ENCODE peak calls at places on chromosome 22, in five cellular contexts. J is PC-3, T is bronchial epithelial cell, D is mucosa of descending colon, L is GM13977. W is an unnamed sample.

GRCh38 chr22:29202231-29203192 is 3.2 kb upstream of the EMID1 start:
- DNase-seq in D (peak), T (peak), J (peak), L (peak), W (peak)

GRCh38 chr22:17919276-17920144 is 104.9 kb downstream of the MICAL3 start:
- DNase-seq in J (no peak), D (no peak), L (no peak), T (no peak), W (peak)

GRCh38 chr22:49953027-49953679 is 7.4 kb upstream of the PIM3 start:
- DNase-seq in L (no peak), D (no peak), T (no peak), J (no peak), W (no peak)

GRCh38 chr22:46758867-46759290 is 3.6 kb upstream of the TBC1D22A start:
- DNase-seq in D (peak), J (peak), T (peak), L (no peak), W (no peak)

GRCh38 chr22:48444320-48445112 is 1383.2 kb downstream of the BRD1 start:
- DNase-seq in L (no peak), T (no peak), J (no peak), D (peak), W (no peak)

GRCh38 chr22:46436595-46437163 is 100.7 kb downstream of the CELSR1 start:
- DNase-seq in D (no peak), L (no peak), J (peak), T (peak), W (no peak)

GRCh38 chr22:45928726-45929359 is 48.1 kb downstream of the WNT7B start:
- DNase-seq in D (no peak), L (no peak), J (no peak), T (no peak), W (no peak)

GRCh38 chr22:42294034-42294985 is 23.9 kb upstream of the TCF20 start:
- DNase-seq in T (peak), D (peak), L (no peak), J (peak), W (peak)

GRCh38 chr22:46679711-46680269 is 58.3 kb downstream of the CERK start:
- DNase-seq in T (no peak), D (no peak), J (no peak), L (no peak), W (no peak)

GRCh38 chr22:48718818-48719500 is 1108.7 kb downstream of the BRD1 start:
- DNase-seq in T (no peak), D (no peak), J (no peak), L (no peak), W (peak)

GRCh38 chr22:41987276-41987675 is 11.3 kb upstream of the WBP2NL start:
- DNase-seq in D (no peak), J (no peak), T (no peak), L (no peak), W (no peak)

GRCh38 chr22:29268511-29269229 is 602 bp downstream of the EWSR1 start:
- DNase-seq in T (peak), L (no peak), J (peak), D (peak), W (peak)

GRCh38 chr22:26321469-26321913 is 107.6 kb upstream of the ASPHD2 start:
- DNase-seq in T (peak), D (no peak), J (peak), L (no peak), W (peak)

GRCh38 chr22:37943471-37944198 is 9.8 kb downstream of the C22orf23 start:
- DNase-seq in D (no peak), J (peak), L (no peak), T (no peak), W (no peak)

DNA sequence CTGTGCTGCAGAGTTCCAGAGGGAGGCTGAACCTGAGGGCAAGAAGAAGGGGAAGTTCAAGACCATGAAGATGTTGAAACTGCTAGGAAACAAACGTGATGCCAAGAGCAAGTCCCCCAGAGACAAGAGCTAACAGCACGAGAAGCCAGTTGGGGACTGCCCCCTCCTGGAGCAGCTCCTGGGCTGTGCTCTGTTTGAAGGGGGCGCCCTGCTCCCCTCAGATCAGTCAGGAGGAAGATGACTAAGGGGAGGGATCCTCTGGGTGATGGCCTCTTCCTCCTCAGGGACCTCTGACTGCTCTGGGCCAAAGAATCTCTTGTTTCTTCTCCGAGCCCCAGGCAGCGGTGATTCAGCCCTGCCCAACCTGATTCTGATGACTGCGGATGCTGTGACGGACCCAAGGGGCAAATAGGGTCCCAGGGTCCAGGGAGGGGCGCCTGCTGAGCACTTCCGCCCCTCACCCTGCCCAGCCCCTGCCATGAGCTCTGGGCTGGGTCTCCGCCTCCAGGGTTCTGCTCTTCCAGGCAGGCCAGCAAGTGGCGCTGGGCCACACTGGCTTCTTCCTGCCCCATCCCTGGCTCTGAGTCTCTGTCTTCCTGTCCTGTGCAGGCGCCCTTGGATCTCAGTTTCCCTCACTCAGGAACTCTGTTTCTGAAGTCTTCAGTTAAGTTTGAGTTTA is 12.6 kb downstream of the C22orf23 start:
- DNase-seq in D (no peak), T (no peak), J (no peak), L (no peak), W (no peak)
- TF ChIP-seq CTCF in D (no peak), T (no peak), J (no peak), L (no peak), W (no peak)

DNA sequence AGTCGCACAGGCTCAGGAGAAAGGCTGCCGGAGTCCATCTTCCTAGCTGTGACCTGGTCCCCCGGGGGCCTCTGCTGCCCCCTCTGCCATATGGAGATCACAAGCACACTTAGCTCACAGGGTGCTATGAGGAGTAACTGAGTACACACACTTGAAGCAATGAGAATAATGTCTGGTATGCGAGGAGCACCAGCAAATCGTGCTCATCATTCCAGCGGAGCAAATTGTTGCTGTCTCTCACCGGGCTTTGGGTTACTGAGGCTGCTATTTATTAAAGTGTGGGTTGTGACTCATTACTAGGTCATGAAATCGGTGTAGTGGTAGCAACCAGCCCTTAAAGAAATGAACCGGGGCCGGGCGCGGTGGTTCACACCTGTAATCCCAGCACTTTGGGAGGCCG is 48.1 kb upstream of the EIF3D start:
- DNase-seq in T (peak), J (peak), L (no peak), D (no peak), W (no peak)
- TF ChIP-seq CTCF in T (no peak), J (no peak), L (no peak), D (no peak), W (no peak)

GRCh38 chr22:20016734-20017621 is at the start of gene ARVCF:
- DNase-seq in L (peak), T (peak), J (peak), D (peak), W (peak)
- TF ChIP-seq CTCF in L (no peak), T (peak), J (no peak), D (no peak), W (peak)

GRCh38 chr22:30365891-30366290 is 9.1 kb downstream of the CCDC157 start:
- DNase-seq in D (no peak), T (no peak), J (no peak), L (no peak), W (no peak)

GRCh38 chr22:30356392-30357230 is at the start of the genes CCDC157 and SF3A1:
- DNase-seq in D (peak), J (peak), T (peak), L (peak), W (peak)

GRCh38 chr22:30362632-30363281 is 6.0 kb downstream of the CCDC157 start:
- DNase-seq in D (no peak), L (no peak), T (no peak), J (no peak), W (no peak)

GRCh38 chr22:30357650-30358215 is 926 bp downstream of the CCDC157 start:
- DNase-seq in J (no peak), L (no peak), T (no peak), D (no peak), W (no peak)

GRCh38 chr22:30361916-30362631 is 5.3 kb downstream of the CCDC157 start:
- DNase-seq in D (no peak), L (no peak), J (no peak), T (no peak), W (no peak)
- TF ChIP-seq CTCF in D (no peak), L (no peak), J (no peak), T (no peak), W (no peak)

DNA sequence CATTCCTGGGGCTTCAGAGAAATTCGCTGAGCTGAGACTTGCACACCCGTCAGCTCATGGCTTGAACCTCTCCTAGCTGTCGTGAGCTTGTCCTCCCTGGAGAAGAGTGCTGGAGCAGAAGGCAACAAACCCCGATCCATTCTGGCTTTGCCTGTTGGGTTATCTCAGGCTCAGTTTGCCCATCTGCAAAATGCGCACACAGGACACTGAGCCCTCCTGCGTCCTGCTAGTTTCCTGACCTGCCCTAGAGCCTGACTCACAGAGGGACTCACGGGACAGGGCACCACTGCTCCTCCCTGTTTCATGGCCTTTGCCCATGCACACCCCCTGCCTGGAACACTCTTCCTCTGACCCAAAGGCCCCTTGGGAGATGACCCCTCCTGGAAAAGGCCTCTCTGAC is 365.0 kb downstream of the MN1 start:
- DNase-seq in D (no peak), J (no peak), L (no peak), T (no peak), W (no peak)
- TF ChIP-seq CTCF in D (no peak), J (no peak), L (no peak), T (no peak), W (no peak)

GRCh38 chr22:40346178-40347064 is at the start of gene ADSL:
- DNase-seq in L (peak), J (peak), D (peak), T (peak), W (peak)
- TF ChIP-seq CTCF in L (no peak), J (no peak), D (no peak), T (no peak), W (peak)

GRCh38 chr22:19058713-19059451 is 63.3 kb downstream of the DGCR2 start:
- DNase-seq in T (no peak), L (no peak), D (no peak), J (peak), W (no peak)
- TF ChIP-seq CTCF in T (peak), L (no peak), D (no peak), J (peak), W (no peak)

W was measured in left ventricle myocardium inferior.